ENCODE peak calls at places on chromosomes 5 and 9, in five cellular contexts. One of them, this sample, is unnamed.

GRCh38 chr5:150639317-150639738 is 1.1 kb upstream of the SYNPO start:
- DNase-seq in fibroblast of lung: no peak
- DNase-seq in GM23338: no peak
- DNase-seq in OCI-LY7: no peak
- DNase-seq in heart right ventricle: no peak
- DNase-seq in this sample: no peak

GRCh38 chr5:59798862-59799667 is 94.5 kb downstream of the PDE4D start:
- DNase-seq in OCI-LY7: peak; percentile 57
- DNase-seq in fibroblast of lung: peak; percentile 54
- DNase-seq in GM23338: no peak
- DNase-seq in heart right ventricle: no peak
- DNase-seq in this sample: peak; percentile 60

GRCh38 chr9:115327441-115328122 is 209.6 kb upstream of the TNC start:
- DNase-seq in fibroblast of lung: no peak
- DNase-seq in OCI-LY7: no peak
- DNase-seq in GM23338: no peak
- DNase-seq in heart right ventricle: no peak
- DNase-seq in this sample: peak; percentile 17

GRCh38 chr9:138065287-138065686 is 187.7 kb downstream of the CACNA1B start:
- DNase-seq in GM23338: no peak
- DNase-seq in heart right ventricle: no peak
- DNase-seq in fibroblast of lung: no peak
- DNase-seq in OCI-LY7: no peak
- DNase-seq in this sample: no peak

GRCh38 chr5:95105638-95106037 is 179.3 kb downstream of the MCTP1 start:
- DNase-seq in fibroblast of lung: no peak
- DNase-seq in heart right ventricle: no peak
- DNase-seq in OCI-LY7: no peak
- DNase-seq in GM23338: no peak
- DNase-seq in this sample: no peak

GRCh38 chr9:32161209-32161608 is 223.2 kb upstream of the ACO1 start:
- DNase-seq in heart right ventricle: no peak
- DNase-seq in OCI-LY7: no peak
- DNase-seq in GM23338: no peak
- DNase-seq in fibroblast of lung: no peak
- DNase-seq in this sample: no peak

GRCh38 chr9:18385676-18386075 is 88.3 kb upstream of the ADAMTSL1 start:
- DNase-seq in GM23338: no peak
- DNase-seq in fibroblast of lung: no peak
- DNase-seq in OCI-LY7: no peak
- DNase-seq in heart right ventricle: no peak
- DNase-seq in this sample: no peak

GRCh38 chr5:5069851-5070250 is 70.3 kb upstream of the ADAMTS16 start:
- DNase-seq in heart right ventricle: no peak
- DNase-seq in fibroblast of lung: no peak
- DNase-seq in GM23338: no peak
- DNase-seq in OCI-LY7: no peak
- DNase-seq in this sample: no peak

GRCh38 chr9:79254900-79255651 is 316.7 kb upstream of the TLE4 start:
- DNase-seq in OCI-LY7: no peak
- DNase-seq in fibroblast of lung: peak; percentile 23
- DNase-seq in heart right ventricle: no peak
- DNase-seq in GM23338: peak; percentile 82
- DNase-seq in this sample: peak; percentile 50

GRCh38 chr9:114657705-114658104 is at the start of gene TEX53:
- DNase-seq in GM23338: no peak
- DNase-seq in fibroblast of lung: no peak
- DNase-seq in heart right ventricle: no peak
- DNase-seq in OCI-LY7: no peak
- DNase-seq in this sample: no peak

GRCh38 chr5:171630047-171630669 is 155.5 kb upstream of the SMIM23 start:
- DNase-seq in heart right ventricle: peak; percentile 70
- DNase-seq in GM23338: peak; percentile 86
- DNase-seq in fibroblast of lung: peak; percentile 57
- DNase-seq in OCI-LY7: no peak
- DNase-seq in this sample: peak; percentile 65

DNA sequence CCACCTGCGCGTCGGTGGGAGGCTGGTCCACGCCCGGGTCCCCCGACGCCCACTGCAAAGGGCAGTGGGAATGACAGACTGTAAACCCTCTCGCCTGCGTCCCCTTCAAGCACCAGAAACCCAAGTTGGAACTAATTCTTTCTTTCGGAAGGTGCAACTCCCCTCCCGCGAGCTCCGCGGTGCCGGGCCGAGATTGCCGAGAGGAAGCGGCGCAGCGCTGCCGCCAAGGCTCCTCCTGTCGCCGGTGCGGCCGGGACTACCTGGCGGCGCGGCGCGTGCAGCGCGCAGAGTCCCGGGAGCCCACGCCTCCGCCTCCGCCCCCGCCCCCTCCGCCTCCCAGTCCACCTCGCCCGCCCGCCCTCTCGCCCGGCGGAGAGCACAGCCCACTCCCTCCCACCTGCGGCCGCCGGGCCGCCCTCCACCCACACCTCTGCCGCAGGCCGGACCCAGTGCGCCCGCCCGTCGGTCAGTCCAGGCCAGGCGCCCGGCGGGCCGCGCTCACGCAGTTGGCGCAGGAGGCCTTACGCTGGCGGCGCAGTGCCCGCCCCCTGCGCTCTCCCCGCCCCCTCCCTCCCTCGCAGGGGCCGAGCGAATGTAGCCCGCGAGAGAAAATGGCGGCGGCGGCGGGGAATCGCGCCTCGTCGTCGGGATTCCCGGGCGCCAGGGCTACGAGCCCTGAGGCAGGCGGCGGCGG is at the start of gene MAP3K1:
- DNase-seq in fibroblast of lung: peak; percentile 61
- DNase-seq in heart right ventricle: peak; percentile 84
- DNase-seq in OCI-LY7: peak; percentile 88
- DNase-seq in GM23338: peak; percentile 69
- DNase-seq in this sample: peak; percentile 65
- TF ChIP-seq CTCF in fibroblast of lung: no peak
- TF ChIP-seq CTCF in heart right ventricle: no peak
- TF ChIP-seq CTCF in OCI-LY7: peak; percentile 64
- TF ChIP-seq CTCF in GM23338: no peak
- TF ChIP-seq CTCF in this sample: no peak

GRCh38 chr5:149217096-149217801 is 54.4 kb upstream of the AFAP1L1 start:
- DNase-seq in fibroblast of lung: peak; percentile 68
- DNase-seq in OCI-LY7: no peak
- DNase-seq in heart right ventricle: peak; percentile 64
- DNase-seq in GM23338: no peak
- DNase-seq in this sample: no peak
- TF ChIP-seq CTCF in fibroblast of lung: no peak
- TF ChIP-seq CTCF in OCI-LY7: no peak
- TF ChIP-seq CTCF in heart right ventricle: no peak
- TF ChIP-seq CTCF in GM23338: no peak
- TF ChIP-seq CTCF in this sample: no peak

DNA sequence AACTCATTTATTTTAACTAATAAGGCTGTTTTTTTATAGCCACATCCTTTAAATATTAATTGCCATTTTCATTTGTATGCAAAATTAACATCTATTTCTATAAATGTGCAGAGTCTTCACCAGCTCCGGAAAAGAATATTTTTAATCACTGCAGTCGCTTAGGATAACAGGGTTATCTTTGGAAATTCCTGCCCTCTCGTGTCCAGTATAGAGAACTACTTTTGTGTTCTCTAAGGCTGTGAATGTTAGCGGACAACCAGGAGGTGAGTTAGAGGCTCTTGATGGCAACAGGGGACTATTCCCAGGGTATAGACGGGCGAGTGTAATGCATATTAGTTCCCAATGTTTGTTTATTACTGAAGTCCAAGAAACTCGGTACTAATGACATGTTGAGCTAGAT is 59.4 kb downstream of the GGTA1 start:
- DNase-seq in heart right ventricle: no peak
- DNase-seq in GM23338: peak; percentile 49
- DNase-seq in fibroblast of lung: peak; percentile 47
- DNase-seq in OCI-LY7: no peak
- DNase-seq in this sample: peak; percentile 68
- TF ChIP-seq CTCF in heart right ventricle: peak; percentile 32
- TF ChIP-seq CTCF in GM23338: peak; percentile 33
- TF ChIP-seq CTCF in fibroblast of lung: peak; percentile 38
- TF ChIP-seq CTCF in OCI-LY7: peak; percentile 34
- TF ChIP-seq CTCF in this sample: peak; percentile 57

GRCh38 chr5:138280915-138281314 is 6.5 kb upstream of the GFRA3 start:
- DNase-seq in heart right ventricle: no peak
- DNase-seq in GM23338: no peak
- DNase-seq in fibroblast of lung: no peak
- DNase-seq in OCI-LY7: no peak
- DNase-seq in this sample: no peak
- TF ChIP-seq CTCF in heart right ventricle: no peak
- TF ChIP-seq CTCF in GM23338: no peak
- TF ChIP-seq CTCF in fibroblast of lung: no peak
- TF ChIP-seq CTCF in OCI-LY7: no peak
- TF ChIP-seq CTCF in this sample: no peak